ENCODE peak calls at places on chromosome 11, in six cellular contexts. N is choroid plexus epithelial cell; X is stimulated activated CD8-positive, alpha-beta memory T cell treated with anti-CD3 and anti-CD28 coated beads, Interleukin-4, amount 100 ng/mL, for 24 hours; I is upper lobe of right lung; W is T-helper 1 cell; Y is amniotic epithelial cell. S is an unnamed sample.

GRCh38 chr11:120298461-120298860 is 26.6 kb upstream of the TLCD5 start:
- DNase-seq in X (no peak), W (no peak), N (no peak), Y (no peak), I (no peak), S (no peak)

GRCh38 chr11:3073029-3073435 is 15.8 kb upstream of the CARS1 start:
- DNase-seq in I (no peak), N (peak), Y (peak), X (no peak), W (no peak), S (no peak)

GRCh38 chr11:119722281-119722794 is 6.7 kb downstream of the NECTIN1 start:
- DNase-seq in W (no peak), Y (no peak), I (no peak), N (no peak), X (no peak), S (no peak)

GRCh38 chr11:65204646-65205601 is 23.2 kb downstream of the CAPN1 start:
- DNase-seq in W (no peak), X (peak), I (peak), N (peak), Y (peak), S (peak)

GRCh38 chr11:79418241-79418640 is 22.6 kb downstream of the TENM4 start:
- DNase-seq in I (no peak), W (no peak), Y (no peak), N (no peak), X (no peak), S (no peak)

GRCh38 chr11:75474240-75474639 is 41.2 kb upstream of the KLHL35 start:
- DNase-seq in X (no peak), N (no peak), Y (peak), W (no peak), I (no peak), S (no peak)

GRCh38 chr11:101848262-101848661 is 66.5 kb upstream of the CEP126 start:
- DNase-seq in I (no peak), Y (peak), X (no peak), N (peak), W (no peak), S (no peak)

GRCh38 chr11:33542921-33543320 is 157.7 kb downstream of the C11orf91 start:
- DNase-seq in I (peak), N (peak), W (no peak), X (peak), Y (peak), S (peak)

GRCh38 chr11:12799373-12799835 is 125.2 kb downstream of the TEAD1 start:
- DNase-seq in X (no peak), Y (no peak), I (no peak), W (no peak), N (no peak), S (no peak)

GRCh38 chr11:1573077-1573846 is 1.2 kb upstream of the DUSP8 start:
- DNase-seq in W (no peak), I (peak), Y (no peak), X (no peak), N (no peak), S (peak)

GRCh38 chr11:86395061-86395551 is 20.4 kb downstream of the CCDC81 start:
- DNase-seq in N (peak), Y (peak), W (no peak), X (no peak), I (no peak), S (no peak)

GRCh38 chr11:119853581-119854360 is 124.8 kb upstream of the NECTIN1 start:
- DNase-seq in Y (no peak), N (no peak), X (no peak), I (no peak), W (no peak), S (no peak)

GRCh38 chr11:12890476-12890875 is 118.6 kb upstream of the RASSF10 start:
- DNase-seq in N (peak), X (no peak), W (no peak), Y (peak), I (no peak), S (no peak)

GRCh38 chr11:114251797-114252327 is 44.3 kb upstream of the NNMT start:
- DNase-seq in N (no peak), W (no peak), I (no peak), Y (no peak), X (no peak), S (no peak)

GRCh38 chr11:108870373-108871020 is 205.6 kb downstream of the DDX10 start:
- DNase-seq in X (no peak), Y (peak), W (no peak), N (peak), I (no peak), S (no peak)

GRCh38 chr11:115610908-115611307 is 106.7 kb upstream of the CADM1 start:
- DNase-seq in N (no peak), I (no peak), W (no peak), X (no peak), Y (no peak), S (no peak)

GRCh38 chr11:82864268-82864667 is 36.0 kb downstream of the PRCP start:
- DNase-seq in X (no peak), W (no peak), N (peak), I (peak), Y (peak), S (peak)

GRCh38 chr11:9187616-9188015 is 77.5 kb downstream of the DENND5A start:
- DNase-seq in Y (no peak), X (no peak), W (no peak), I (no peak), N (no peak), S (no peak)

GRCh38 chr11:13448876-13449275 is 14.1 kb downstream of the BTBD10 start:
- DNase-seq in X (no peak), I (no peak), N (peak), Y (peak), W (no peak), S (no peak)

GRCh38 chr11:102882389-102883024 is 7.7 kb upstream of the MMP12 start:
- DNase-seq in I (no peak), X (no peak), N (peak), W (no peak), Y (peak), S (no peak)

GRCh38 chr11:130478204-130478701 is 29.8 kb downstream of the ADAMTS15 start:
- DNase-seq in X (no peak), Y (peak), I (no peak), W (no peak), N (peak), S (no peak)

GRCh38 chr11:64990222-64990918 is 6.4 kb downstream of the BATF2 start:
- DNase-seq in Y (peak), I (no peak), W (no peak), X (no peak), N (peak), S (no peak)

GRCh38 chr11:74449369-74449931 is 17.9 kb downstream of the KCNE3 start:
- DNase-seq in Y (peak), X (no peak), I (no peak), W (peak), N (peak), S (peak)

GRCh38 chr11:58060939-58061672 is 30.4 kb downstream of the OR6Q1 start:
- DNase-seq in Y (peak), I (no peak), X (no peak), N (no peak), W (no peak), S (no peak)

GRCh38 chr11:67024410-67024809 is 1.5 kb downstream of the SYT12 start:
- DNase-seq in X (peak), Y (no peak), W (no peak), N (no peak), I (no peak), S (peak)

GRCh38 chr11:87851234-87851633 is 324.0 kb downstream of the RAB38 start:
- DNase-seq in W (no peak), Y (peak), I (no peak), N (peak), X (no peak), S (no peak)

GRCh38 chr11:70471254-70471653 is 72.9 kb downstream of the CTTN start:
- DNase-seq in W (no peak), Y (peak), N (peak), X (no peak), I (peak), S (peak)

GRCh38 chr11:65912840-65913239 is 6.0 kb downstream of the C11orf68 start:
- DNase-seq in N (peak), I (no peak), Y (peak), X (no peak), W (no peak), S (no peak)

GRCh38 chr11:134098566-134099184 is 29.8 kb downstream of the JAM3 start:
- DNase-seq in I (no peak), Y (no peak), X (no peak), W (no peak), N (peak), S (no peak)

GRCh38 chr11:89477175-89477574 is 14.0 kb downstream of the NOX4 start:
- DNase-seq in W (no peak), X (no peak), Y (no peak), I (no peak), N (no peak), S (no peak)

GRCh38 chr11:118398797-118399564 is 2.4 kb upstream of the ATP5MG start:
- DNase-seq in W (peak), Y (peak), N (peak), I (no peak), X (no peak), S (peak)

GRCh38 chr11:45161252-45162063 is 15.0 kb downstream of the PRDM11 start:
- DNase-seq in W (no peak), N (no peak), I (peak), Y (no peak), X (no peak), S (no peak)

GRCh38 chr11:2211113-2211971 is 39.7 kb upstream of the TH start:
- DNase-seq in N (no peak), W (no peak), I (peak), X (no peak), Y (no peak), S (no peak)

GRCh38 chr11:120339394-120339890 is 3.2 kb downstream of the ARHGEF12 start:
- DNase-seq in W (no peak), Y (no peak), N (peak), X (no peak), I (no peak), S (no peak)

GRCh38 chr11:16791494-16791961 is 53.1 kb downstream of the C11orf58 start:
- DNase-seq in X (no peak), N (peak), Y (peak), W (no peak), I (no peak), S (no peak)